ENCODE peak calls at places on chromosomes 3 and 15, in four cellular contexts. H, U, S and I are unnamed samples.

GRCh38 chr15:32828507-32829186 is 110.8 kb downstream of the GREM1 start:
- DNase-seq in S (no peak), U (no peak), H (no peak), I (no peak)

GRCh38 chr3:168933614-168934013 is 729.9 kb downstream of the MECOM start:
- DNase-seq in S (no peak), U (no peak), H (no peak), I (no peak)

GRCh38 chr3:163785693-163786092 is 1292.6 kb downstream of the SI start:
- DNase-seq in U (no peak), H (no peak), S (no peak), I (no peak)

GRCh38 chr3:172341482-172342059 is 106.7 kb downstream of the GHSR start:
- DNase-seq in S (no peak), U (no peak), H (no peak), I (no peak)

GRCh38 chr15:67433495-67434099 is 87.3 kb upstream of the C15orf61 start:
- DNase-seq in U (no peak), H (no peak), S (no peak), I (no peak)

GRCh38 chr15:56208185-56208584 is 35.5 kb downstream of the RFX7 start:
- DNase-seq in U (no peak), H (no peak), S (no peak), I (no peak)

GRCh38 chr3:37072892-37073291 is 79.6 kb downstream of the MLH1 start:
- DNase-seq in H (no peak), S (no peak), U (no peak), I (no peak)

GRCh38 chr15:48790716-48791115 is 20.2 kb downstream of the CEP152 start:
- DNase-seq in S (no peak), U (no peak), H (no peak), I (no peak)

GRCh38 chr15:89528757-89529352 is 32.5 kb upstream of the RHCG start:
- DNase-seq in U (no peak), S (no peak), H (no peak), I (no peak)

GRCh38 chr15:76198456-76199105 is 112.7 kb downstream of the ETFA start:
- DNase-seq in S (no peak), H (no peak), U (no peak), I (no peak)

GRCh38 chr3:124063168-124063909 is 71.4 kb upstream of the ROPN1 start:
- DNase-seq in H (no peak), U (no peak), S (no peak), I (no peak)

GRCh38 chr3:79953591-79954105 is 185.8 kb upstream of the ROBO1 start:
- DNase-seq in U (no peak), S (no peak), H (no peak), I (no peak)

GRCh38 chr3:11558002-11558401 is 85.7 kb downstream of the VGLL4 start:
- DNase-seq in H (no peak), U (no peak), S (no peak), I (no peak)

GRCh38 chr15:58498821-58499580 is 67.2 kb downstream of the LIPC start:
- DNase-seq in H (no peak), S (no peak), U (no peak), I (no peak)

GRCh38 chr3:11634081-11634635 is 9.6 kb downstream of the VGLL4 start:
- DNase-seq in U (no peak), H (no peak), S (no peak), I (no peak)

GRCh38 chr15:41790756-41791546 is 16.7 kb downstream of the MAPKBP1 start:
- DNase-seq in U (no peak), H (no peak), S (no peak), I (no peak)

GRCh38 chr3:155070932-155071387 is 9.2 kb upstream of the MME start:
- DNase-seq in S (no peak), H (no peak), U (no peak), I (no peak)

GRCh38 chr3:39937874-39938273 is 128.5 kb downstream of the MYRIP start:
- DNase-seq in U (no peak), H (no peak), S (no peak), I (no peak)

GRCh38 chr3:160886421-160886820 is 130.4 kb downstream of the PPM1L start:
- DNase-seq in U (no peak), H (no peak), S (no peak), I (no peak)

GRCh38 chr3:178947738-178948137 is 123.9 kb downstream of the ZMAT3 start:
- DNase-seq in S (no peak), H (no peak), U (no peak), I (no peak)

GRCh38 chr3:135784557-135784956 is 181.0 kb upstream of the PPP2R3A start:
- DNase-seq in S (no peak), H (no peak), U (no peak), I (no peak)

GRCh38 chr3:37922721-37923575 is 61.3 kb downstream of the CTDSPL start:
- DNase-seq in H (no peak), U (peak; percentile 58), S (peak; percentile 71), I (no peak)

GRCh38 chr3:39150803-39151631 is 2.4 kb downstream of the CSRNP1 start:
- DNase-seq in S (peak; percentile 92), U (peak; percentile 89), H (peak; percentile 95), I (peak; percentile 30)

GRCh38 chr3:38245930-38246329 is 19.7 kb upstream of the SLC22A13 start:
- DNase-seq in H (no peak), U (no peak), S (no peak), I (no peak)

DNA sequence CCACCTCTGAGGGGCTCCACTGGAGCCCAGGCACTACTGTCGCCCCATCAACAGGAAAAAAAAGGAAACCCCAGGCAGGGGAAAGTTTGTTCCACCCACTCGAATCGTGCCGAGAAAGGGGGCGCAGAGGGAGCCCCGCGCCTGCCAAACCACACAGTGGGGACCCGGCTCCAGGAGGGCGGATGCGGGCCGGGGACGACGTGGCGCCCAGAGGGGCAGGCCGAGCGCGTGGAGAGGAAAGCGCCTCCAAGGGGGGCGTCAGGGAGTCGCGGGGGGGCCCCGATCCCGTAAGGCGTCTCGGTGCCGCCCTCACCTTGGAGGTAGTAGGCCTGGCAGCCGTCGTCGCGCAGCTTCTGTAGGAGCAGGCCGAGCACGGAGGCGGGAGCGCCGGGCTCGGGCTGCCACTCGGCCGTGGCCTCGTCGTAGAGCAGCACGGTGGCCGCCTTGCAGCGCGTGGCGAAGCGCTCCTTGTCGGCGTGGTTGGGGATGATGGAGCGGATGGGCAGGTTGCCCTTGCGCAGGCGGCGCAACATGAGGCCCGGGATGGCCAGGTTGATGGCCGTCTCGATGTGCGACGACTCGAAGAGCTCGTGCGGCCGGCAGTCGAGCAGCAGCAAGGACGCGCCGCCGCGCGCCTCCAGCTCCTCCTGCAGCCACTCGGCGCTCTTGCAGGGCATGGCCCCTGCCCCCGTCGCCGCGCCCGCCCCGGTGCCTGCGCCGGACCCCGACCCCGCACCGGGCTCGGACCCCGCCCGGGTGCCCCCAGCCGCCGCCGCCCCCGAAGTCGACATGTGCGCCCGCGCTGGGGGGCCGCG is 627 bp downstream of the DUSP7 start:
- DNase-seq in S (peak; percentile 79), U (no peak), H (no peak), I (peak; percentile 62)
- TF ChIP-seq CTCF in S (peak; percentile 40), U (no peak), H (no peak), I (no peak)

GRCh38 chr3:63955830-63956545 is 43.8 kb upstream of the SCAANT1 start:
- DNase-seq in H (no peak), S (no peak), U (no peak), I (no peak)

GRCh38 chr3:63964287-63965073 is 52.3 kb upstream of the SCAANT1 start:
- DNase-seq in S (no peak), U (no peak), H (no peak), I (no peak)

GRCh38 chr3:63955036-63955650 is 43.0 kb upstream of the SCAANT1 start:
- DNase-seq in U (no peak), H (no peak), S (no peak), I (no peak)

GRCh38 chr3:63961891-63962290 is 49.7 kb upstream of the SCAANT1 start:
- DNase-seq in U (no peak), S (no peak), H (no peak), I (no peak)

DNA sequence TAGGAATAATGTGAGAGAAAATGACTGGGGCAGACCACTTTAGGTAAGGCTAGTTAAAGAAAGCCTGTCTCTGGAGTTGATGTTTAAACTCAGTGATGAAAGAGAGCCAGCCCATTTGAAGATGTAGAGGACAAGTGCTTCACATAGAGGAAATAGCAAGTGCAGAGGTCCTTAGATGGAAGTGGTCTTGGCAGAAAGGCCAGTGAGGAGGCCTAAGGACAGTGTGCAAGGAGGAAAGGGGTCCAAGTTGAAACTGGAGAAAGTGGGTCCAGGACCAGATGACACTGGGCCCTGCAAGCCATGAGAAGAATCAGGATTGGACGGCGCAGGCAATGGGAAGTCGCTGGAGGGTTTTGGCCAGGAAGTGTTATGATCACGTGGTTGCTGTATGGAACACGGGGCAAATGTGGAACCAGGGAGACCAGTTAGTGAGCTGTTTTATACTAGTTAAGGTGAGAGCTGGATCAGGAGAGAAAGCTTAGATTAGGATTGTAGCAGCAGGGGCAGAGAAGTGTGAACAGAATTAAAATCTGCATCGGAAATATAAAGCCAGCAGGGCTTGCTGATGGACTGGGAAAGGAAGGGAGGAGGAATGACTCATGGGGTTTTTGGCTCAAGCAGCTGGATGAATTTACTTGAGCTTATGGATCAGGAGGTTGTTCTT is 48.0 kb upstream of the SCAANT1 start:
- DNase-seq in S (peak; percentile 61), H (no peak), U (no peak), I (no peak)
- TF ChIP-seq CTCF in S (no peak), H (no peak), U (no peak), I (no peak)

DNA sequence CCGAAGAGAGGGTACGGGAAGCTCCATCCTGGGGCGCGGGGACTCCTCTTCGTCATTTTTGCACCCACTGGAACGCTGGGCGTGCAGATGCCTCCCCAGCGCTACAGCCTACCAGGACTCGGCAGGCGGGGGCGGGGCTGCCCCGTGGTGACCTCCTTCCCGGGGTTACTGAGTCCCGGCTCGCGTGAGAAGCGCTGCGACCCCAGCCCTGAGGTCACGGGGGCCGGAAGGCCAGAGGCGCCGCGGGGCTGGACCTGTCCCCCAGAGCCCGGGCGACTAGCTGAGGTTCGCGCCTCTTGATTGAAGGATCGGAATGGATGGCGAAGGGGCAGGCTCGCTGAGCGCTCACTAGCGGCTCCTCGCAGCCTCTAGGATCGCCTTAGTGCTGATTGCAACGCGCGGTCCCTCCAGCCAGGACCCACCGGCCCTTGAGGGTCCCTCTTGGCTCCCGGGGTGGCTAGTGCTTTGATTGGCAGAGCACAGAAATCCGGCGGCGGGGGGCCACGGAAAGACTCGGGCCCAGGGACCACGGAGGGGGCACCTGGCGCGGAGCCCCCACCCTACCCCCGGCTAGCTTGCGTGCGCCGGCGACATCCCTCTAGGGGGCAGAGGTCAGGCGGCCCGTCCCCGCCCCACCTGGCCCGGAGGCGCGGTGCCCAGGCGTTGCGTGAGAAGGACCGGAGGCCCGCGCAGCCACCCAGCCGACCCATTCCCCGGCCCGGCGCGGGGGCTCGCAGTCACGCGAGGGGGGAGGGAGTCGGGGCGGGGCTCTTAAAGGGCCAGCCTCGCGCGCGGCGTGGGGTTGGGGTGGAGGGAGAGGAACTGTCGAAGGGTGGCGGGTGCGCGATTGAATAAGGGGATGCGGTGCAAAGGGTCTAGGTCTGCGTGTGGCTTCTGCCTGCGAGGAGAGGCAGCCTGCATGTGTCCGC is 781 bp upstream of the CYP1A1 start:
- DNase-seq in H (no peak), S (peak; percentile 70), U (no peak), I (peak; percentile 50)
- TF ChIP-seq CTCF in H (no peak), S (no peak), U (no peak), I (no peak)

DNA sequence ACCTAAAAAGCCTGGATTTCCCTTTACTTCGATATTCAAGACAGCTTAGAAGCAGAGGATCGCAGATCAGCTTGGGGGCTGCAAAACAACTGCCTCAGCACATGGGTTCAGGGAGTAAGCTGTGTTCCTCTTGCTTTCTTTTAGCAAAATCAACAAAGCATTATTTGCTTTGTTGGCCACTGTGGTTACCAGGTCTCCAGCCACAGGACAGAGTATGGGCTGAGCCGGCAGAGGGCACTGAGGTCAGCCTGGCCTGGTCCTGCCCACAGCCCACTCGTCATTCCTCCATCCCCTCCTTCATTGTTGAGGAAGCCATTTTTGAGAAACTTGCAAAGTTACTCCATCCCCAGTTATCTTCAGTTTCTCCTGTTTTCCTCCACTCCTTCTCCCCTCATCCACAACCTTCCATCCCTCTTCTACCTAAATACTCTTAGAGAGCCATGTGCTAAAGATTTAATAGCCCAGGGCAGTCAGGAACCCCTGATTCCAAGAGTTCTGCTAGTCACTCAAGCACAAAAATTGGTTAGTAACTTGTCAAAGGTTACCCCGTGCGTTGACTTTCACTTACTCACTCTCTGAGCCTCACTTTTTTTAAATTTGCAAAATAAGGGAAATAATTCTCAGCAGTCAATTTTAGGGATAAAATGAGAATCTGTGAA is 60.0 kb upstream of the HES1 start:
- DNase-seq in U (no peak), H (no peak), S (no peak), I (no peak)
- TF ChIP-seq CTCF in U (no peak), H (no peak), S (no peak), I (no peak)